ENCODE peak calls at places on chromosomes 2 and 18, in five cellular contexts. One of them, this sample, is unnamed.

GRCh38 chr18:30623401-30624065 is 419.0 kb downstream of the DSC3 start:
- DNase-seq in body of pancreas: no peak
- DNase-seq in HCT116: no peak
- DNase-seq in cardiac muscle cell: no peak
- DNase-seq in Peyer's patch: no peak
- DNase-seq in this sample: no peak

GRCh38 chr2:150978053-150978452 is 283.6 kb downstream of the RBM43 start:
- DNase-seq in HCT116: no peak
- DNase-seq in cardiac muscle cell: peak; percentile 11
- DNase-seq in Peyer's patch: no peak
- DNase-seq in body of pancreas: no peak
- DNase-seq in this sample: no peak

GRCh38 chr2:237128845-237129592 is 43.3 kb downstream of the COPS8 start:
- DNase-seq in cardiac muscle cell: no peak
- DNase-seq in HCT116: no peak
- DNase-seq in body of pancreas: no peak
- DNase-seq in Peyer's patch: no peak
- DNase-seq in this sample: no peak

GRCh38 chr2:196336715-196337617 is 165.6 kb upstream of the STK17B start:
- DNase-seq in HCT116: no peak
- DNase-seq in cardiac muscle cell: peak; percentile 68
- DNase-seq in body of pancreas: no peak
- DNase-seq in Peyer's patch: no peak
- DNase-seq in this sample: peak; percentile 2

GRCh38 chr2:234257859-234258561 is 207.5 kb downstream of the SPP2 start:
- DNase-seq in body of pancreas: peak; percentile 50
- DNase-seq in Peyer's patch: no peak
- DNase-seq in HCT116: peak; percentile 92
- DNase-seq in cardiac muscle cell: peak; percentile 94
- DNase-seq in this sample: no peak

GRCh38 chr2:231413921-231414476 is 18.5 kb downstream of the B3GNT7 start:
- DNase-seq in Peyer's patch: no peak
- DNase-seq in cardiac muscle cell: no peak
- DNase-seq in HCT116: no peak
- DNase-seq in body of pancreas: no peak
- DNase-seq in this sample: no peak

GRCh38 chr18:50009772-50010171 is 185.2 kb downstream of the MYO5B start:
- DNase-seq in HCT116: peak; percentile 52
- DNase-seq in body of pancreas: peak; percentile 63
- DNase-seq in Peyer's patch: peak; percentile 22
- DNase-seq in cardiac muscle cell: peak; percentile 45
- DNase-seq in this sample: no peak

GRCh38 chr2:26590960-26591618 is 50.1 kb downstream of the CIB4 start:
- DNase-seq in HCT116: no peak
- DNase-seq in Peyer's patch: no peak
- DNase-seq in body of pancreas: no peak
- DNase-seq in cardiac muscle cell: no peak
- DNase-seq in this sample: no peak

GRCh38 chr2:97664636-97664970 is 759 bp upstream of the ACTR1B start:
- DNase-seq in Peyer's patch: no peak
- DNase-seq in cardiac muscle cell: no peak
- DNase-seq in HCT116: peak; percentile 43
- DNase-seq in body of pancreas: no peak
- DNase-seq in this sample: no peak

GRCh38 chr18:9596257-9596656 is 18.1 kb downstream of the PPP4R1 start:
- DNase-seq in body of pancreas: no peak
- DNase-seq in HCT116: no peak
- DNase-seq in Peyer's patch: no peak
- DNase-seq in cardiac muscle cell: peak; percentile 13
- DNase-seq in this sample: no peak

GRCh38 chr18:34592961-34593382 is 117.1 kb upstream of the DTNA start:
- DNase-seq in body of pancreas: peak; percentile 64
- DNase-seq in Peyer's patch: no peak
- DNase-seq in cardiac muscle cell: peak; percentile 71
- DNase-seq in HCT116: no peak
- DNase-seq in this sample: no peak

GRCh38 chr2:232600053-232600773 is 33.2 kb upstream of the EFHD1 start:
- DNase-seq in HCT116: no peak
- DNase-seq in Peyer's patch: no peak
- DNase-seq in body of pancreas: no peak
- DNase-seq in cardiac muscle cell: no peak
- DNase-seq in this sample: no peak

GRCh38 chr2:42902939-42903709 is 110.7 kb upstream of the HAAO start:
- DNase-seq in HCT116: no peak
- DNase-seq in cardiac muscle cell: no peak
- DNase-seq in Peyer's patch: no peak
- DNase-seq in body of pancreas: no peak
- DNase-seq in this sample: no peak

GRCh38 chr2:234564719-234565118 is 67.8 kb upstream of the ARL4C start:
- DNase-seq in body of pancreas: no peak
- DNase-seq in cardiac muscle cell: peak; percentile 43
- DNase-seq in HCT116: no peak
- DNase-seq in Peyer's patch: no peak
- DNase-seq in this sample: no peak

GRCh38 chr2:223930002-223930976 is 14.8 kb downstream of the WDFY1 start:
- DNase-seq in Peyer's patch: no peak
- DNase-seq in body of pancreas: peak; percentile 28
- DNase-seq in HCT116: no peak
- DNase-seq in cardiac muscle cell: no peak
- DNase-seq in this sample: no peak

GRCh38 chr18:46010676-46011075 is 43.5 kb upstream of the EPG5 start:
- DNase-seq in cardiac muscle cell: no peak
- DNase-seq in HCT116: no peak
- DNase-seq in body of pancreas: no peak
- DNase-seq in Peyer's patch: no peak
- DNase-seq in this sample: no peak

GRCh38 chr2:85753525-85754312 is at the start of gene ATOH8:
- DNase-seq in Peyer's patch: peak; percentile 35
- DNase-seq in cardiac muscle cell: peak; percentile 76
- DNase-seq in body of pancreas: peak; percentile 60
- DNase-seq in HCT116: no peak
- DNase-seq in this sample: no peak

GRCh38 chr2:85750509-85751299 is 3.1 kb upstream of the ATOH8 start:
- DNase-seq in cardiac muscle cell: peak; percentile 73
- DNase-seq in body of pancreas: peak; percentile 82
- DNase-seq in Peyer's patch: peak; percentile 53
- DNase-seq in HCT116: peak; percentile 47
- DNase-seq in this sample: peak; percentile 25

GRCh38 chr2:85751300-85751575 is 2.6 kb upstream of the ATOH8 start:
- DNase-seq in cardiac muscle cell: no peak
- DNase-seq in HCT116: no peak
- DNase-seq in body of pancreas: no peak
- DNase-seq in Peyer's patch: no peak
- DNase-seq in this sample: no peak

GRCh38 chr2:85753035-85753524 is 711 bp upstream of the ATOH8 start:
- DNase-seq in body of pancreas: no peak
- DNase-seq in Peyer's patch: no peak
- DNase-seq in cardiac muscle cell: peak; percentile 38
- DNase-seq in HCT116: no peak
- DNase-seq in this sample: no peak

GRCh38 chr2:85751627-85752026 is 2.2 kb upstream of the ATOH8 start:
- DNase-seq in cardiac muscle cell: no peak
- DNase-seq in Peyer's patch: no peak
- DNase-seq in body of pancreas: no peak
- DNase-seq in HCT116: no peak
- DNase-seq in this sample: no peak
- H3K4me1 ChIP-seq in cardiac muscle cell: peaks cover 5% of the 10 kb centered on the region
- H3K4me1 ChIP-seq in Peyer's patch: no peaks in the 10 kb centered on the region
- H3K4me1 ChIP-seq in body of pancreas: peaks cover 39% of the 10 kb centered on the region
- H3K4me1 ChIP-seq in HCT116: peaks cover 23% of the 10 kb centered on the region
- H3K4me1 ChIP-seq in this sample: peaks cover 23% of the 10 kb centered on the region

GRCh38 chr2:197804049-197804757 is at the start of gene PLCL1:
- DNase-seq in cardiac muscle cell: peak; percentile 96
- DNase-seq in HCT116: peak; percentile 68
- DNase-seq in body of pancreas: peak; percentile 87
- DNase-seq in Peyer's patch: peak; percentile 77
- DNase-seq in this sample: peak; percentile 86
- H3K4me1 ChIP-seq in cardiac muscle cell: peaks cover 36% of the 10 kb centered on the region
- H3K4me1 ChIP-seq in HCT116: no peaks in the 10 kb centered on the region
- H3K4me1 ChIP-seq in body of pancreas: peaks cover 19% of the 10 kb centered on the region
- H3K4me1 ChIP-seq in Peyer's patch: peaks cover 2% of the 10 kb centered on the region
- H3K4me1 ChIP-seq in this sample: peaks cover 11% of the 10 kb centered on the region

DNA sequence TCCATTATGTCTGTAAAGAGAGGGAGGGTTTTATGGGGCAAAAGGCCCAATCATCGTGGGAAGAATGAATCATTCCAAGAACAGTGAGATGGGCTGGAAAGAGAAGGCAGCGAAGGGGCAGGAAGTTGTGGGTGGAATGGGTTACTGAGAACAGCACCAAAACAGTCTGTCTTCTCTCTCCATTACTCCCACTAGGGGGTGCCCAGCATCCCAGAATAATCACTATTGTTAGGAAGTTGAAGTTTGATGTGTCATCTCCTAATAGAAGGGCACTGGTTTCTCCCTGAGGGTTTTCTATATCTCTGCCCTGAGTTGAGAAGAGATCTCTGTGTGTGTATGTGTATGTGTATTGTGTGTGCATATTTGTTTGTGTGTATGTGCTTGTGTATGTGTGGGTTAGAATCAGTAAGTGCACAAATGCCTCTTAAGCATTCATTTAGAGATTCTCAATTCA is 76.6 kb upstream of the MAP4K3 start:
- DNase-seq in body of pancreas: peak; percentile 44
- DNase-seq in HCT116: peak; percentile 32
- DNase-seq in cardiac muscle cell: peak; percentile 97
- DNase-seq in Peyer's patch: peak; percentile 27
- DNase-seq in this sample: no peak
- H3K4me1 ChIP-seq in body of pancreas: peaks cover 59% of the 10 kb centered on the region
- H3K4me1 ChIP-seq in HCT116: no peaks in the 10 kb centered on the region
- H3K4me1 ChIP-seq in cardiac muscle cell: peaks cover 29% of the 10 kb centered on the region
- H3K4me1 ChIP-seq in Peyer's patch: no peaks in the 10 kb centered on the region
- H3K4me1 ChIP-seq in this sample: no peaks in the 10 kb centered on the region

GRCh38 chr2:3956892-3957291 is 253.5 kb downstream of the DCDC2C start:
- DNase-seq in HCT116: no peak
- DNase-seq in body of pancreas: no peak
- DNase-seq in Peyer's patch: no peak
- DNase-seq in cardiac muscle cell: no peak
- DNase-seq in this sample: no peak

GRCh38 chr2:3960106-3960505 is 256.7 kb downstream of the DCDC2C start:
- DNase-seq in HCT116: no peak
- DNase-seq in cardiac muscle cell: no peak
- DNase-seq in body of pancreas: no peak
- DNase-seq in Peyer's patch: no peak
- DNase-seq in this sample: no peak

GRCh38 chr2:3958465-3958864 is 255.1 kb downstream of the DCDC2C start:
- DNase-seq in HCT116: no peak
- DNase-seq in Peyer's patch: no peak
- DNase-seq in cardiac muscle cell: no peak
- DNase-seq in body of pancreas: no peak
- DNase-seq in this sample: no peak

GRCh38 chr2:3958969-3959368 is 255.6 kb downstream of the DCDC2C start:
- DNase-seq in body of pancreas: no peak
- DNase-seq in HCT116: no peak
- DNase-seq in Peyer's patch: no peak
- DNase-seq in cardiac muscle cell: no peak
- DNase-seq in this sample: no peak

GRCh38 chr2:3959372-3959771 is 256.0 kb downstream of the DCDC2C start:
- DNase-seq in body of pancreas: no peak
- DNase-seq in cardiac muscle cell: peak; percentile 33
- DNase-seq in Peyer's patch: no peak
- DNase-seq in HCT116: peak; percentile 27
- DNase-seq in this sample: no peak
- H3K4me1 ChIP-seq in body of pancreas: no peaks in the 10 kb centered on the region
- H3K4me1 ChIP-seq in cardiac muscle cell: no peaks in the 10 kb centered on the region
- H3K4me1 ChIP-seq in Peyer's patch: no peaks in the 10 kb centered on the region
- H3K4me1 ChIP-seq in HCT116: no peaks in the 10 kb centered on the region
- H3K4me1 ChIP-seq in this sample: no peaks in the 10 kb centered on the region

GRCh38 chr18:58226476-58226875 is 182.4 kb downstream of the NEDD4L start:
- DNase-seq in Peyer's patch: no peak
- DNase-seq in cardiac muscle cell: no peak
- DNase-seq in body of pancreas: no peak
- DNase-seq in HCT116: no peak
- DNase-seq in this sample: no peak
- H3K4me1 ChIP-seq in Peyer's patch: no peaks in the 10 kb centered on the region
- H3K4me1 ChIP-seq in cardiac muscle cell: peaks cover 17% of the 10 kb centered on the region
- H3K4me1 ChIP-seq in body of pancreas: peaks cover 89% of the 10 kb centered on the region
- H3K4me1 ChIP-seq in HCT116: peaks cover 54% of the 10 kb centered on the region
- H3K4me1 ChIP-seq in this sample: no peaks in the 10 kb centered on the region

GRCh38 chr2:12007282-12007681 is 260.9 kb downstream of the LPIN1 start:
- DNase-seq in cardiac muscle cell: no peak
- DNase-seq in HCT116: no peak
- DNase-seq in Peyer's patch: no peak
- DNase-seq in body of pancreas: no peak
- DNase-seq in this sample: no peak
- H3K4me1 ChIP-seq in cardiac muscle cell: no peaks in the 10 kb centered on the region
- H3K4me1 ChIP-seq in HCT116: peaks cover 6% of the 10 kb centered on the region
- H3K4me1 ChIP-seq in Peyer's patch: no peaks in the 10 kb centered on the region
- H3K4me1 ChIP-seq in body of pancreas: peaks cover 7% of the 10 kb centered on the region
- H3K4me1 ChIP-seq in this sample: peaks cover 11% of the 10 kb centered on the region

GRCh38 chr18:23257686-23258565 is 122.6 kb downstream of the CABLES1 start:
- DNase-seq in Peyer's patch: no peak
- DNase-seq in body of pancreas: no peak
- DNase-seq in cardiac muscle cell: peak; percentile 65
- DNase-seq in HCT116: no peak
- DNase-seq in this sample: no peak

GRCh38 chr18:23258566-23259265 is 123.4 kb downstream of the CABLES1 start:
- DNase-seq in cardiac muscle cell: no peak
- DNase-seq in Peyer's patch: no peak
- DNase-seq in body of pancreas: no peak
- DNase-seq in HCT116: no peak
- DNase-seq in this sample: no peak

GRCh38 chr18:23257153-23257552 is 121.9 kb downstream of the CABLES1 start:
- DNase-seq in Peyer's patch: no peak
- DNase-seq in cardiac muscle cell: no peak
- DNase-seq in HCT116: no peak
- DNase-seq in body of pancreas: no peak
- DNase-seq in this sample: no peak

GRCh38 chr18:23260932-23261590 is 125.8 kb downstream of the CABLES1 start:
- DNase-seq in body of pancreas: no peak
- DNase-seq in Peyer's patch: no peak
- DNase-seq in cardiac muscle cell: no peak
- DNase-seq in HCT116: no peak
- DNase-seq in this sample: no peak

DNA sequence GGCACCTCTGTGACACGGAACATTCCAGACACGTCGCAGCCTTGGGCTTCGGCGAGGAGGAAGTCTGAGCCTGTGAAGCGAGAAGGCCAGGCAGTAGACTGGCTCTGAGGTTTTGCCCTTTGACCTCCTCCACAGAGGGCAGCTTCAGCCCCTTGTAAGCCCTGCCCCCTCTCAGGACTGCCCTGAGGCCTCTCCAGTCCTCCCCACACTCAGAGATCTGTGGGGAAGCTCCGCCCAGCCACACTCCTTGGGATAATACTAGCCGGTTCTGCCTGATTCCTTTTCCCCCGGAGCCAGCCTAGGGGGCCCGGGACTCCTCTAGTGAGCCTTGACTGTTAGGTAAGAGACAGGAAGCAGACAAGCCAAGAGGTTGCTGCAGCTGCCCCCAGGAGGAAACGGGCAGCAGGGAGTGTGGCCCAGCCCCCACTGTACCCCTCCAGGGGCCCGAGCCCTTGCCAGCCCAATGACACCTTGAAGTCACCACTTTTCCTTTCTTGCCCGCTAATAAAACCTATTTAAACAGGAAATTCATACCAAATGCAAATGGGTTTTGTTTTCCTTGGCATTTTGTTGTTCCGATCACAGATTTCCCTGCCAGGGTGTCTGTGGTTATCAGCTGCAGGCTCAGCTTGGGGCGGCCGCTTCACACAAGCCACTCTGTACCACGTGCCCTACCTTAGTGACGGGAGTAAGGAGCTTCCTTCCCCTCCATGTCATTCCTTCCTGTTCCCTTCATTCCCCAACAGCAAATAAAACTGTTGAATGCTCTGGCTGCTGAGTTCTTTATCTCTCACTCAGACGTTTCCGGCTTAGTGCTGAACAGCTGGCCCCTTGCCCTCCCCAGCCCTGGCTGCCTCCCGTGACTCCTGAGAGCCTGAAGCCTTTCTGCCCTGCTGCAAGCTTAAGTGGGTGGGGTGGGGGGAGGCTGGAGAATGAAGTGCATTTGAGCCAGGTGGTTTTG is 124.7 kb downstream of the CABLES1 start:
- DNase-seq in body of pancreas: peak; percentile 62
- DNase-seq in cardiac muscle cell: peak; percentile 93
- DNase-seq in HCT116: no peak
- DNase-seq in Peyer's patch: peak; percentile 44
- DNase-seq in this sample: no peak
- H3K4me1 ChIP-seq in body of pancreas: peaks cover 19% of the 10 kb centered on the region
- H3K4me1 ChIP-seq in cardiac muscle cell: peaks cover 33% of the 10 kb centered on the region
- H3K4me1 ChIP-seq in HCT116: no peaks in the 10 kb centered on the region
- H3K4me1 ChIP-seq in Peyer's patch: no peaks in the 10 kb centered on the region
- H3K4me1 ChIP-seq in this sample: peaks cover 12% of the 10 kb centered on the region

This sample was measured in effector memory CD4-positive, alpha-beta T cell.